ENCODE peak calls at places on chromosomes 11 and 22, in nine cellular contexts. F is amniotic stem cell; O is PC-3; X is cardiac fibroblast; E is head of caudate nucleus; G is NCI-H1436; N is RCC 7860; P is sciatic nerve; C is CD4-positive, alpha-beta T cell. U is an unnamed sample.
A peak's percentile ranks its signal among the peaks of the same experiment; 100 is the strongest.

GRCh38 chr11:19455731-19456130 is 215.0 kb upstream of the E2F8 start:
- DNase-seq in E (no peak), O (no peak), N (no peak), X (peak; percentile 35), P (no peak), G (no peak), F (no peak), C (no peak), U (no peak)

GRCh38 chr11:128551641-128552335 is 35.6 kb downstream of the ETS1 start:
- DNase-seq in O (peak; percentile 35), G (no peak), X (peak; percentile 32), C (no peak), N (no peak), F (no peak), E (no peak), P (no peak), U (no peak)

GRCh38 chr11:101034076-101034475 is 95.5 kb downstream of the PGR start:
- DNase-seq in N (no peak), O (no peak), X (peak; percentile 10), F (no peak), G (no peak), C (no peak), P (peak; percentile 76), E (no peak), U (no peak)

GRCh38 chr11:29989181-29989580 is 27.6 kb downstream of the KCNA4 start:
- DNase-seq in C (no peak), E (no peak), X (no peak), O (no peak), G (no peak), F (no peak), P (no peak), N (no peak), U (no peak)

GRCh38 chr11:87394924-87395323 is 357.2 kb downstream of the TMEM135 start:
- DNase-seq in E (no peak), N (no peak), G (no peak), P (no peak), F (no peak), O (no peak), C (no peak), X (peak; percentile 4), U (no peak)

GRCh38 chr11:77474509-77475070 is 696 bp upstream of the PAK1 start:
- DNase-seq in G (no peak), O (no peak), X (no peak), C (no peak), P (no peak), N (no peak), E (no peak), F (no peak), U (no peak)

GRCh38 chr22:44972363-44973083 is 37.3 kb downstream of the PHF21B start:
- DNase-seq in F (no peak), C (no peak), P (no peak), E (no peak), N (no peak), G (no peak), O (no peak), X (no peak), U (no peak)

GRCh38 chr22:44505796-44506354 is 7.8 kb upstream of the RTL6 start:
- DNase-seq in N (no peak), O (no peak), P (no peak), G (no peak), E (no peak), X (peak; percentile 11), C (no peak), F (no peak), U (no peak)

GRCh38 chr11:69868003-69868865 is 49.0 kb upstream of the FGF3 start:
- DNase-seq in F (no peak), X (no peak), G (no peak), E (no peak), O (no peak), P (peak; percentile 12), C (no peak), N (no peak), U (no peak)

GRCh38 chr11:69035150-69035958 is 13.4 kb upstream of the TPCN2 start:
- DNase-seq in X (no peak), N (no peak), E (no peak), P (peak; percentile 78), G (no peak), F (no peak), C (no peak), O (no peak), U (no peak)

GRCh38 chr11:7638710-7639642 is 34.3 kb downstream of the CYB5R2 start:
- DNase-seq in E (no peak), X (no peak), C (no peak), O (no peak), G (no peak), P (no peak), N (no peak), F (no peak), U (no peak)

GRCh38 chr11:28447226-28447625 is 339.0 kb downstream of the METTL15 start:
- DNase-seq in E (no peak), N (peak; percentile 26), P (no peak), X (peak; percentile 54), O (no peak), G (no peak), F (no peak), C (no peak), U (no peak)

GRCh38 chr11:130761560-130762220 is 154.6 kb downstream of the SNX19 start:
- DNase-seq in G (no peak), X (no peak), O (no peak), N (no peak), E (no peak), C (no peak), F (no peak), P (no peak), U (no peak)

GRCh38 chr11:20443596-20443995 is 56.1 kb downstream of the PRMT3 start:
- DNase-seq in O (peak; percentile 41), N (no peak), E (no peak), P (no peak), G (no peak), X (peak; percentile 50), F (no peak), C (no peak), U (no peak)

GRCh38 chr11:130737866-130738431 is 178.3 kb downstream of the SNX19 start:
- DNase-seq in P (no peak), N (peak; percentile 91), C (no peak), X (peak; percentile 84), G (no peak), E (no peak), O (peak; percentile 72), F (peak; percentile 40), U (no peak)

GRCh38 chr11:111575748-111576147 is 26.5 kb upstream of the SIK2 start:
- DNase-seq in X (no peak), E (no peak), F (no peak), N (no peak), O (no peak), P (no peak), C (no peak), G (no peak), U (no peak)

GRCh38 chr11:66288138-66288865 is 641 bp downstream of the YIF1A start:
- DNase-seq in O (peak; percentile 25), F (no peak), X (peak; percentile 33), P (no peak), E (no peak), G (no peak), N (no peak), C (no peak), U (no peak)

GRCh38 chr11:35419713-35420333 is 465 bp upstream of the SLC1A2 start:
- DNase-seq in N (no peak), C (no peak), F (no peak), X (no peak), E (peak; percentile 32), P (no peak), O (no peak), G (no peak), U (no peak)

GRCh38 chr11:45245237-45246045 is 40.7 kb downstream of the SYT13 start:
- DNase-seq in N (no peak), G (no peak), F (no peak), X (no peak), P (no peak), O (no peak), E (peak; percentile 19), C (no peak), U (no peak)

GRCh38 chr22:21606775-21607174 is 23.0 kb downstream of the YDJC start:
- DNase-seq in X (no peak), F (no peak), E (no peak), P (no peak), G (no peak), N (peak; percentile 75), O (no peak), C (no peak), U (no peak)

GRCh38 chr11:75814369-75814685 is 683 bp upstream of the UVRAG start:
- DNase-seq in N (no peak), E (no peak), C (no peak), O (no peak), F (peak; percentile 80), P (no peak), X (no peak), G (no peak), U (no peak)

GRCh38 chr22:49090853-49091135 is 736.9 kb downstream of the BRD1 start:
- DNase-seq in P (no peak), O (no peak), E (no peak), G (no peak), C (no peak), N (no peak), X (no peak), F (no peak), U (no peak)

GRCh38 chr22:34841321-34841901 is 224.5 kb upstream of the ISX start:
- DNase-seq in C (no peak), P (no peak), N (peak; percentile 88), E (no peak), F (no peak), X (no peak), O (no peak), G (no peak), U (no peak)

GRCh38 chr11:126704144-126704543 is 296.4 kb downstream of the KIRREL3 start:
- DNase-seq in C (no peak), X (no peak), F (no peak), P (no peak), O (no peak), E (no peak), G (no peak), N (no peak), U (no peak)

GRCh38 chr11:64745219-64745522 is 1.2 kb upstream of the RASGRP2 start:
- DNase-seq in E (no peak), F (no peak), P (peak; percentile 84), X (no peak), O (no peak), N (no peak), G (no peak), C (peak; percentile 81), U (peak; percentile 59)

GRCh38 chr11:20161230-20161918 is 1.1 kb upstream of the DBX1 start:
- DNase-seq in X (no peak), C (no peak), F (no peak), E (no peak), G (no peak), O (no peak), N (no peak), P (no peak), U (no peak)

GRCh38 chr22:33240901-33241300 is 182.7 kb upstream of the SYN3 start:
- DNase-seq in P (no peak), O (no peak), X (no peak), E (no peak), C (no peak), N (no peak), F (no peak), G (no peak), U (no peak)

GRCh38 chr11:123264431-123264780 is 69.4 kb upstream of the CLMP start:
- DNase-seq in E (no peak), C (no peak), N (no peak), P (no peak), G (no peak), F (no peak), X (no peak), O (no peak), U (no peak)

GRCh38 chr11:75160880-75161279 is 10.0 kb downstream of the SLCO2B1 start:
- DNase-seq in F (no peak), N (no peak), G (no peak), X (no peak), C (no peak), E (no peak), P (no peak), O (no peak), U (no peak)

GRCh38 chr11:131683666-131684065 is 313.3 kb downstream of the NTM start:
- DNase-seq in F (no peak), E (no peak), P (no peak), X (no peak), G (no peak), C (no peak), N (no peak), O (no peak), U (no peak)

GRCh38 chr11:120122921-120123683 is 14.8 kb downstream of the TRIM29 start:
- DNase-seq in X (no peak), P (no peak), O (no peak), F (no peak), G (no peak), C (no peak), N (no peak), E (no peak), U (no peak)

U was measured in activated T-helper 9 cell treated with anti-CD3 and anti-CD28 coated beads, Interleukin-2, amount 50 U/mL, for 16 hours.